ENCODE peak calls at places on chromosome 10, in six cellular contexts. X is MM.1S, V is OCI-LY7, H is psoas muscle, I is GM23248, Y is neuronal stem cell. C is an unnamed sample. For H3K9me3, the result is how much of the 10 kb centered on the place peaks cover.

GRCh38 chr10:17409170-17409733 is 45.1 kb downstream of the ST8SIA6 start:
- DNase-seq in I (peak), V (no peak), Y (no peak), X (peak), H (no peak), C (no peak)

GRCh38 chr10:97924678-97925077 is 75.0 kb downstream of the GOLGA7B start:
- DNase-seq in V (no peak), Y (no peak), H (no peak), I (no peak), X (no peak), C (no peak)

GRCh38 chr10:90777614-90778013 is 80.2 kb downstream of the HTR7 start:
- DNase-seq in X (no peak), V (no peak), I (no peak), Y (no peak), H (no peak), C (no peak)

GRCh38 chr10:84373000-84373399 is 44.6 kb downstream of the CCSER2 start:
- DNase-seq in H (no peak), X (no peak), V (no peak), I (no peak), Y (no peak), C (no peak)

GRCh38 chr10:9230625-9231024 is 1176.1 kb downstream of the GATA3 start:
- DNase-seq in V (no peak), X (no peak), I (no peak), Y (no peak), H (no peak), C (no peak)

GRCh38 chr10:62231371-62231770 is 37.3 kb downstream of the RTKN2 start:
- DNase-seq in Y (no peak), V (no peak), H (no peak), X (no peak), I (peak), C (no peak)

GRCh38 chr10:28810062-28810870 is 132.9 kb downstream of the BAMBI start:
- DNase-seq in X (no peak), V (no peak), H (no peak), Y (no peak), I (no peak), C (no peak)

GRCh38 chr10:29948971-29949370 is 110.4 kb downstream of the JCAD start:
- DNase-seq in Y (no peak), V (no peak), H (no peak), X (peak), I (peak), C (no peak)

GRCh38 chr10:78470267-78471103 is 436.8 kb downstream of the RPS24 start:
- DNase-seq in H (no peak), I (no peak), X (no peak), V (no peak), Y (no peak), C (no peak)

GRCh38 chr10:86223256-86223655 is 143.3 kb downstream of the GRID1 start:
- DNase-seq in Y (no peak), X (no peak), V (no peak), H (no peak), I (no peak), C (no peak)

GRCh38 chr10:61744469-61744868 is 81.7 kb downstream of the CABCOCO1 start:
- DNase-seq in H (no peak), I (no peak), Y (no peak), X (peak), V (peak), C (no peak)

GRCh38 chr10:23370106-23370505 is 25.5 kb upstream of the C10orf67 start:
- DNase-seq in Y (no peak), X (no peak), H (no peak), I (peak), V (no peak), C (no peak)

GRCh38 chr10:14329609-14330246 is 996 bp downstream of the FRMD4A start:
- DNase-seq in I (no peak), Y (no peak), V (no peak), X (no peak), H (no peak), C (no peak)

GRCh38 chr10:1281402-1281782 is 225.2 kb downstream of the WDR37 start:
- DNase-seq in Y (no peak), I (no peak), X (no peak), H (no peak), V (no peak), C (no peak)

GRCh38 chr10:29849434-29849833 is 210.0 kb downstream of the JCAD start:
- DNase-seq in X (no peak), I (peak), V (no peak), Y (no peak), H (no peak), C (no peak)

GRCh38 chr10:60957667-60958221 is 13.8 kb upstream of the RHOBTB1 start:
- DNase-seq in X (no peak), H (no peak), V (no peak), I (no peak), Y (no peak), C (no peak)

GRCh38 chr10:86261470-86261869 is 105.1 kb downstream of the GRID1 start:
- DNase-seq in I (no peak), Y (no peak), V (no peak), X (no peak), H (no peak), C (no peak)

GRCh38 chr10:77073066-77073960 is 564.3 kb downstream of the KCNMA1 start:
- DNase-seq in V (no peak), H (peak), Y (no peak), X (no peak), I (peak), C (no peak)

GRCh38 chr10:67086324-67087139 is 160.7 kb downstream of the LRRTM3 start:
- DNase-seq in X (no peak), I (no peak), V (no peak), Y (no peak), H (no peak), C (no peak)

GRCh38 chr10:71795248-71795647 is 21.9 kb upstream of the VSIR start:
- DNase-seq in H (no peak), X (peak), Y (peak), I (peak), V (peak), C (no peak)

GRCh38 chr10:97422921-97423420 is 3.0 kb upstream of the PGAM1 start:
- DNase-seq in V (no peak), Y (no peak), H (no peak), I (peak), X (no peak), C (no peak)

GRCh38 chr10:44478040-44478439 is 93.1 kb upstream of the CXCL12 start:
- DNase-seq in I (peak), V (no peak), H (no peak), Y (no peak), X (no peak), C (no peak)

GRCh38 chr10:49488056-49488455 is 50.9 kb downstream of the ERCC6 start:
- DNase-seq in I (no peak), Y (no peak), X (no peak), V (no peak), H (no peak), C (no peak)

GRCh38 chr10:57320416-57320815 is 947.3 kb downstream of the IPMK start:
- DNase-seq in V (no peak), I (no peak), Y (no peak), H (no peak), X (no peak), C (no peak)

GRCh38 chr10:80498833-80499671 is 38.6 kb upstream of the SH2D4B start:
- DNase-seq in H (peak), Y (no peak), X (no peak), I (peak), V (no peak), C (no peak)

GRCh38 chr10:110504111-110504735 is 6.5 kb downstream of the DUSP5 start:
- DNase-seq in X (peak), I (peak), V (no peak), H (peak), Y (no peak), C (no peak)

GRCh38 chr10:21526952-21527633 is 1.6 kb upstream of the SKIDA1 start:
- DNase-seq in H (peak), I (peak), V (no peak), Y (no peak), X (peak), C (peak)

GRCh38 chr10:5691786-5692185 is 7.1 kb downstream of the TASOR2 start:
- DNase-seq in I (no peak), Y (no peak), V (peak), X (no peak), H (no peak), C (no peak)

GRCh38 chr10:74153676-74154075 is 2.7 kb downstream of the ADK start:
- DNase-seq in V (no peak), H (no peak), Y (no peak), X (no peak), I (no peak), C (no peak)

GRCh38 chr10:74151879-74152722 is 1.1 kb downstream of the ADK start:
- DNase-seq in I (peak), Y (no peak), H (no peak), V (no peak), X (no peak), C (no peak)

GRCh38 chr10:74153123-74153522 is 2.1 kb downstream of the ADK start:
- DNase-seq in X (no peak), V (no peak), I (peak), Y (no peak), H (no peak), C (no peak)

GRCh38 chr10:74151057-74151878 is at the start of gene ADK:
- DNase-seq in V (peak), H (peak), X (peak), I (peak), Y (peak), C (peak)

GRCh38 chr10:74156919-74157289 is 5.9 kb downstream of the ADK start:
- DNase-seq in H (peak), V (peak), X (peak), Y (no peak), I (no peak), C (no peak)
- H3K9me3 ChIP-seq in H (under half), V (under half), X (under half), Y (under half), I (under half), C (under half)

GRCh38 chr10:42684517-42684916 is 46.1 kb upstream of the ZNF33B start:
- DNase-seq in Y (no peak), H (no peak), V (no peak), I (no peak), X (no peak), C (no peak)
- H3K9me3 ChIP-seq in Y (under half), H (under half), V (under half), I (under half), X (under half), C (under half)

DNA sequence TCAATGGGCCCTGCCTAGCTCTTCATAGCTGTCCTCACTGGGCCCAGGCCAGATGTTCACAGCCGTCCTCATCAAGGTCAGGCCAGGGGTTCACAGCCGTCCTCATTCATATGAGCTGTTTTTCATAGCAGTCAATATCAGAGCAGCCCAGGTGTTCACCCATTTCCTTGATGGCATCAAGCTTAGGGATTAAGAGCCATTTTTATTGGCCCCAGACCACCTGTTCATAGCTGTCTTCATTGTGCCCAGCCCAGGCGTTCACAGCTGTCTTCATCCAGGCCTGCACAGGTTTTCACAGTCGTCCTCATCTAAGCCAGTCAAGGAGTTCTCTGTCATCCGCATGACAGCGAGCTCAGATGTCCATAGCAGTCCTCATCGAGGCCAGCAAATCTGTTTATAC is 9.4 kb downstream of the FRG2B start:
- DNase-seq in V (no peak), I (no peak), H (no peak), Y (no peak), X (no peak), C (no peak)
- H3K9me3 ChIP-seq in V (under half), I (under half), H (under half), Y (half or more), X (under half), C (under half)

GRCh38 chr10:131739201-131739600 is 161.6 kb upstream of the PPP2R2D start:
- DNase-seq in V (no peak), H (no peak), X (no peak), Y (no peak), I (no peak), C (no peak)

GRCh38 chr10:131744356-131744755 is 156.5 kb upstream of the PPP2R2D start:
- DNase-seq in Y (no peak), I (no peak), V (no peak), X (no peak), H (no peak), C (no peak)

GRCh38 chr10:131743190-131744151 is 157.3 kb upstream of the PPP2R2D start:
- DNase-seq in I (no peak), Y (no peak), X (no peak), V (no peak), H (no peak), C (no peak)

GRCh38 chr10:131745591-131745990 is 155.2 kb upstream of the PPP2R2D start:
- DNase-seq in I (no peak), H (no peak), V (no peak), Y (no peak), X (no peak), C (no peak)

GRCh38 chr10:131742371-131743000 is 158.3 kb upstream of the PPP2R2D start:
- DNase-seq in H (no peak), I (no peak), V (no peak), Y (no peak), X (no peak), C (no peak)
- H3K9me3 ChIP-seq in H (under half), I (under half), V (under half), Y (under half), X (under half), C (under half)

DNA sequence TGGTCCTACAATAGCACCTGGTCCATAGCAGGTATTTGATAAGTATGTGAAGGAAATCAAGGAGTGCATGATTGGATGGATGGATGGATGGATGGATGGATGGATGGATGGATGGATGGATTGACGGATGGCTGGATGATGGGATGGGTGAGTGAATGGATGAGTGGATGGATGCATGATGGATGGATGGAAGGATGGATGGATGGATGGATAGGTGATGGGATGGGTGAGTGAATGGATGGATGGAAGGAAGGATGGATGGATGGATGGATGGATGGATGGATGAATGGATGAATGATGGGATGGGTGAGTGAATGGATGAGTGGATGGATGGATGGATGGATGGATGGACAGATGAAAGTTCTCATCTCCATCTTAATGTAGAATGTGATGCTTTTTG is 231.0 kb upstream of the PPP2R2D start:
- DNase-seq in X (no peak), V (no peak), Y (no peak), H (no peak), I (no peak), C (no peak)
- H3K9me3 ChIP-seq in X (under half), V (under half), Y (under half), H (under half), I (under half), C (under half)

DNA sequence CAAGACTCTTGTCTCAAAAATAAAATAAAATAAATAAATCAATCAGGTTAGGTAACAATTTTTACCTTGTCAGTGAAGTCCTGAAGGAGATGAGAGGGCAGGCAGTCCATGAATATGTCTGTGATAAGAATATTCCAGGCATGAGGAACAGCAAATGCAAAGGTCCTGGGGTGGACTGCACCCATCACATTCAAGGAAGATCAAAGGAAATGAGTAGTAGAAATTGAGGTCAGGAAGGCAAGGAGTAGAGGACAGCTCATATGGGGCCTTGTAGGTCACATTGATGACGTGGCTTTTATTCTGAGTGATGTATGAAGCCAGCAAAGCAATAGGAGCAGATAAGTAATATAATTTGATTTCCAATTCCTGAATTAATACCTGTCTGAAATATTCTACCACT is 76.5 kb upstream of the TCF7L2 start:
- DNase-seq in Y (no peak), V (no peak), I (no peak), X (no peak), H (no peak), C (no peak)
- H3K9me3 ChIP-seq in Y (under half), V (under half), I (under half), X (under half), H (under half), C (under half)

GRCh38 chr10:129481641-129482040 is 14.6 kb downstream of the MGMT start:
- DNase-seq in H (no peak), Y (no peak), V (no peak), X (no peak), I (no peak), C (no peak)
- H3K9me3 ChIP-seq in H (under half), Y (under half), V (under half), X (under half), I (under half), C (under half)

DNA sequence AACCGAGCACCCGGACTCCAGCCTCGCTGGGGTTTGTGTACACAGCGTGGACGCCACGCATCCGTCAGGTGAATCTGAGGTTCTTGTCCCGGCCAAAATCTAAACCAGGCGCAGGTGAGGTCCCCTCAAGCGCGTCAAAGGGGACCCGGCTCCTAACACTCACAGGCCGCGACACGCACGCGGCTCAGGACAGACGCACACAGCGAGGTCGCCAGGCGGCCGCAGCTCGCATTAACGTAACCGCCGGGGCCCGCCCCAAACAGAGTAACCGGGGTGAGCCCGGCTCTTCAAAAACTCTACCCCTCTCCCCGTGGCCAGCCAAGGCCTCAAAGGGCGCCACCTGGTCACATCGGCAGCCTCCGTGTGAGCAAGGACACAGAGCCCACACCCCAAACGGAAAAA is 10.7 kb upstream of the NKX2-3 start:
- DNase-seq in V (no peak), I (no peak), Y (no peak), X (no peak), H (no peak), C (no peak)
- H3K9me3 ChIP-seq in V (under half), I (under half), Y (under half), X (under half), H (under half), C (under half)

GRCh38 chr10:89185658-89186057 is 21.5 kb downstream of the CH25H start:
- DNase-seq in H (no peak), X (no peak), I (no peak), V (no peak), Y (no peak), C (no peak)
- H3K9me3 ChIP-seq in H (under half), X (under half), I (under half), V (under half), Y (under half), C (under half)

GRCh38 chr10:131651674-131652093 is 249.1 kb upstream of the PPP2R2D start:
- DNase-seq in H (no peak), I (no peak), V (no peak), X (no peak), Y (no peak), C (no peak)
- H3K9me3 ChIP-seq in H (under half), I (under half), V (under half), X (under half), Y (under half), C (under half)

C was measured in T-helper 17 cell.